ENCODE peak calls at places on chromosomes 2 and 18, in seven cellular contexts. One of them, this sample, is unnamed.

GRCh38 chr2:72098935-72099334 is 48.7 kb downstream of the CYP26B1 start:
- DNase-seq in GM20000: no peak
- DNase-seq in right lobe of liver: no peak
- DNase-seq in CD4-positive, alpha-beta T cell: no peak
- DNase-seq in NCI-H748 treated with DMSO at 0.1 percent for 48 hours: no peak
- DNase-seq in cardiac fibroblast: no peak
- DNase-seq in HTR-8/SVneo: no peak
- DNase-seq in this sample: no peak

GRCh38 chr2:144137705-144138428 is 382.1 kb downstream of the ZEB2 start:
- DNase-seq in GM20000: no peak
- DNase-seq in right lobe of liver: no peak
- DNase-seq in CD4-positive, alpha-beta T cell: no peak
- DNase-seq in NCI-H748 treated with DMSO at 0.1 percent for 48 hours: no peak
- DNase-seq in cardiac fibroblast: peak
- DNase-seq in HTR-8/SVneo: no peak
- DNase-seq in this sample: no peak

GRCh38 chr2:181275643-181276070 is 181.5 kb upstream of the ITGA4 start:
- DNase-seq in GM20000: no peak
- DNase-seq in right lobe of liver: no peak
- DNase-seq in CD4-positive, alpha-beta T cell: no peak
- DNase-seq in NCI-H748 treated with DMSO at 0.1 percent for 48 hours: no peak
- DNase-seq in cardiac fibroblast: no peak
- DNase-seq in HTR-8/SVneo: no peak
- DNase-seq in this sample: no peak

GRCh38 chr2:55617160-55618024 is at the start of gene PPP4R3B:
- DNase-seq in GM20000: peak
- DNase-seq in right lobe of liver: peak
- DNase-seq in CD4-positive, alpha-beta T cell: peak
- DNase-seq in NCI-H748 treated with DMSO at 0.1 percent for 48 hours: peak
- DNase-seq in cardiac fibroblast: peak
- DNase-seq in HTR-8/SVneo: peak
- DNase-seq in this sample: peak

GRCh38 chr2:58156780-58157179 is 84.3 kb downstream of the FANCL start:
- DNase-seq in GM20000: no peak
- DNase-seq in right lobe of liver: no peak
- DNase-seq in CD4-positive, alpha-beta T cell: no peak
- DNase-seq in NCI-H748 treated with DMSO at 0.1 percent for 48 hours: no peak
- DNase-seq in cardiac fibroblast: peak
- DNase-seq in HTR-8/SVneo: no peak
- DNase-seq in this sample: no peak

GRCh38 chr2:42342061-42342794 is 18.8 kb downstream of the COX7A2L start:
- DNase-seq in GM20000: no peak
- DNase-seq in right lobe of liver: no peak
- DNase-seq in CD4-positive, alpha-beta T cell: no peak
- DNase-seq in NCI-H748 treated with DMSO at 0.1 percent for 48 hours: no peak
- DNase-seq in cardiac fibroblast: peak
- DNase-seq in HTR-8/SVneo: peak
- DNase-seq in this sample: no peak

GRCh38 chr2:3785220-3785889 is 82.0 kb downstream of the DCDC2C start:
- DNase-seq in GM20000: no peak
- DNase-seq in right lobe of liver: no peak
- DNase-seq in CD4-positive, alpha-beta T cell: no peak
- DNase-seq in NCI-H748 treated with DMSO at 0.1 percent for 48 hours: no peak
- DNase-seq in cardiac fibroblast: peak
- DNase-seq in HTR-8/SVneo: no peak
- DNase-seq in this sample: no peak

GRCh38 chr18:36446059-36446458 is 148.5 kb downstream of the FHOD3 start:
- DNase-seq in GM20000: no peak
- DNase-seq in right lobe of liver: no peak
- DNase-seq in CD4-positive, alpha-beta T cell: no peak
- DNase-seq in NCI-H748 treated with DMSO at 0.1 percent for 48 hours: no peak
- DNase-seq in cardiac fibroblast: peak
- DNase-seq in HTR-8/SVneo: no peak
- DNase-seq in this sample: peak

GRCh38 chr2:128413014-128413717 is 94.5 kb upstream of the HS6ST1 start:
- DNase-seq in GM20000: no peak
- DNase-seq in right lobe of liver: peak
- DNase-seq in CD4-positive, alpha-beta T cell: no peak
- DNase-seq in NCI-H748 treated with DMSO at 0.1 percent for 48 hours: no peak
- DNase-seq in cardiac fibroblast: no peak
- DNase-seq in HTR-8/SVneo: no peak
- DNase-seq in this sample: no peak

GRCh38 chr2:158359846-158360245 is 96.7 kb downstream of the CCDC148 start:
- DNase-seq in GM20000: no peak
- DNase-seq in right lobe of liver: no peak
- DNase-seq in CD4-positive, alpha-beta T cell: no peak
- DNase-seq in NCI-H748 treated with DMSO at 0.1 percent for 48 hours: no peak
- DNase-seq in cardiac fibroblast: peak
- DNase-seq in HTR-8/SVneo: peak
- DNase-seq in this sample: no peak

GRCh38 chr2:108980076-108980475 is 8.9 kb downstream of the EDAR start:
- DNase-seq in GM20000: no peak
- DNase-seq in right lobe of liver: no peak
- DNase-seq in CD4-positive, alpha-beta T cell: no peak
- DNase-seq in NCI-H748 treated with DMSO at 0.1 percent for 48 hours: no peak
- DNase-seq in cardiac fibroblast: no peak
- DNase-seq in HTR-8/SVneo: no peak
- DNase-seq in this sample: no peak

GRCh38 chr2:218569661-218570500 is 1.2 kb downstream of the CNOT9 start:
- DNase-seq in GM20000: no peak
- DNase-seq in right lobe of liver: no peak
- DNase-seq in CD4-positive, alpha-beta T cell: no peak
- DNase-seq in NCI-H748 treated with DMSO at 0.1 percent for 48 hours: no peak
- DNase-seq in cardiac fibroblast: peak
- DNase-seq in HTR-8/SVneo: peak
- DNase-seq in this sample: peak

GRCh38 chr2:99600929-99601680 is 111.3 kb upstream of the REV1 start:
- DNase-seq in GM20000: no peak
- DNase-seq in right lobe of liver: no peak
- DNase-seq in CD4-positive, alpha-beta T cell: no peak
- DNase-seq in NCI-H748 treated with DMSO at 0.1 percent for 48 hours: no peak
- DNase-seq in cardiac fibroblast: no peak
- DNase-seq in HTR-8/SVneo: peak
- DNase-seq in this sample: peak

GRCh38 chr2:26615336-26616031 is 25.7 kb downstream of the CIB4 start:
- DNase-seq in GM20000: no peak
- DNase-seq in right lobe of liver: no peak
- DNase-seq in CD4-positive, alpha-beta T cell: no peak
- DNase-seq in NCI-H748 treated with DMSO at 0.1 percent for 48 hours: no peak
- DNase-seq in cardiac fibroblast: no peak
- DNase-seq in HTR-8/SVneo: no peak
- DNase-seq in this sample: no peak

This sample was measured in retina.